ENCODE peak calls at places on chromosomes 13 and 19, in ten cellular contexts. One of them, this sample, is unnamed.

GRCh38 chr13:60329221-60329983 is 67.6 kb upstream of the TDRD3 start:
- DNase-seq in aorta: no peak
- DNase-seq in left ventricle myocardium inferior: no peak
- DNase-seq in heart left ventricle: no peak
- DNase-seq in ovary: no peak
- DNase-seq in heart right ventricle: no peak
- DNase-seq in IMR-90: peak; percentile 16
- DNase-seq in psoas muscle: no peak
- DNase-seq in uterus: no peak
- DNase-seq in esophagus squamous epithelium: no peak
- DNase-seq in this sample: peak; percentile 55

GRCh38 chr19:12792048-12792852 is 964 bp downstream of the JUNB start:
- DNase-seq in left ventricle myocardium inferior: peak; percentile 75
- DNase-seq in aorta: peak; percentile 88
- DNase-seq in esophagus squamous epithelium: no peak
- DNase-seq in IMR-90: peak; percentile 55
- DNase-seq in ovary: peak; percentile 74
- DNase-seq in uterus: peak; percentile 61
- DNase-seq in psoas muscle: peak; percentile 88
- DNase-seq in heart right ventricle: peak; percentile 76
- DNase-seq in heart left ventricle: peak; percentile 63
- DNase-seq in this sample: peak; percentile 64

GRCh38 chr13:113595131-113595530 is 10.6 kb downstream of the TFDP1 start:
- DNase-seq in uterus: no peak
- DNase-seq in psoas muscle: peak; percentile 30
- DNase-seq in aorta: no peak
- DNase-seq in ovary: no peak
- DNase-seq in left ventricle myocardium inferior: no peak
- DNase-seq in heart left ventricle: no peak
- DNase-seq in IMR-90: no peak
- DNase-seq in esophagus squamous epithelium: no peak
- DNase-seq in heart right ventricle: no peak
- DNase-seq in this sample: no peak

GRCh38 chr13:44386932-44387556 is 13.4 kb downstream of the SERP2 start:
- DNase-seq in left ventricle myocardium inferior: no peak
- DNase-seq in heart left ventricle: no peak
- DNase-seq in ovary: no peak
- DNase-seq in heart right ventricle: no peak
- DNase-seq in aorta: no peak
- DNase-seq in psoas muscle: no peak
- DNase-seq in uterus: no peak
- DNase-seq in esophagus squamous epithelium: no peak
- DNase-seq in IMR-90: no peak
- DNase-seq in this sample: no peak

GRCh38 chr19:44025217-44025936 is at the start of gene ZNF222:
- DNase-seq in heart right ventricle: peak; percentile 76
- DNase-seq in aorta: peak; percentile 93
- DNase-seq in uterus: peak; percentile 74
- DNase-seq in left ventricle myocardium inferior: peak; percentile 80
- DNase-seq in IMR-90: peak; percentile 92
- DNase-seq in heart left ventricle: peak; percentile 87
- DNase-seq in ovary: peak; percentile 75
- DNase-seq in esophagus squamous epithelium: peak; percentile 27
- DNase-seq in psoas muscle: peak; percentile 84
- DNase-seq in this sample: peak; percentile 86

GRCh38 chr19:53883231-53883661 is 1.2 kb downstream of the PRKCG start:
- DNase-seq in heart left ventricle: no peak
- DNase-seq in uterus: no peak
- DNase-seq in left ventricle myocardium inferior: no peak
- DNase-seq in aorta: peak; percentile 79
- DNase-seq in IMR-90: no peak
- DNase-seq in heart right ventricle: no peak
- DNase-seq in esophagus squamous epithelium: no peak
- DNase-seq in ovary: no peak
- DNase-seq in psoas muscle: peak; percentile 50
- DNase-seq in this sample: peak; percentile 31

GRCh38 chr19:15836345-15836594 is 20.8 kb upstream of the OR10H1 start:
- DNase-seq in left ventricle myocardium inferior: no peak
- DNase-seq in heart left ventricle: no peak
- DNase-seq in aorta: no peak
- DNase-seq in esophagus squamous epithelium: no peak
- DNase-seq in psoas muscle: no peak
- DNase-seq in heart right ventricle: no peak
- DNase-seq in uterus: no peak
- DNase-seq in IMR-90: peak; percentile 8
- DNase-seq in ovary: no peak
- DNase-seq in this sample: no peak

GRCh38 chr19:4198467-4199126 is 16.1 kb downstream of the ANKRD24 start:
- DNase-seq in uterus: no peak
- DNase-seq in heart left ventricle: no peak
- DNase-seq in aorta: no peak
- DNase-seq in heart right ventricle: no peak
- DNase-seq in esophagus squamous epithelium: no peak
- DNase-seq in IMR-90: no peak
- DNase-seq in ovary: no peak
- DNase-seq in left ventricle myocardium inferior: no peak
- DNase-seq in psoas muscle: no peak
- DNase-seq in this sample: no peak

GRCh38 chr13:105948143-105948542 is 587.3 kb downstream of the EFNB2 start:
- DNase-seq in uterus: no peak
- DNase-seq in heart right ventricle: no peak
- DNase-seq in left ventricle myocardium inferior: no peak
- DNase-seq in esophagus squamous epithelium: no peak
- DNase-seq in aorta: no peak
- DNase-seq in IMR-90: no peak
- DNase-seq in ovary: no peak
- DNase-seq in heart left ventricle: no peak
- DNase-seq in psoas muscle: no peak
- DNase-seq in this sample: no peak

GRCh38 chr19:41893899-41894298 is 10.9 kb downstream of the ARHGEF1 start:
- DNase-seq in heart right ventricle: no peak
- DNase-seq in left ventricle myocardium inferior: no peak
- DNase-seq in heart left ventricle: no peak
- DNase-seq in ovary: no peak
- DNase-seq in uterus: no peak
- DNase-seq in esophagus squamous epithelium: no peak
- DNase-seq in psoas muscle: no peak
- DNase-seq in IMR-90: peak; percentile 38
- DNase-seq in aorta: no peak
- DNase-seq in this sample: no peak

GRCh38 chr13:113819341-113819730 is 44.5 kb downstream of the GAS6 start:
- DNase-seq in heart left ventricle: no peak
- DNase-seq in psoas muscle: peak; percentile 53
- DNase-seq in IMR-90: no peak
- DNase-seq in heart right ventricle: no peak
- DNase-seq in uterus: no peak
- DNase-seq in esophagus squamous epithelium: no peak
- DNase-seq in left ventricle myocardium inferior: no peak
- DNase-seq in ovary: no peak
- DNase-seq in aorta: no peak
- DNase-seq in this sample: no peak

GRCh38 chr13:112056284-112056727 is 10.6 kb upstream of the SOX1 start:
- DNase-seq in heart right ventricle: no peak
- DNase-seq in esophagus squamous epithelium: no peak
- DNase-seq in ovary: no peak
- DNase-seq in left ventricle myocardium inferior: no peak
- DNase-seq in IMR-90: no peak
- DNase-seq in uterus: no peak
- DNase-seq in aorta: no peak
- DNase-seq in psoas muscle: no peak
- DNase-seq in heart left ventricle: no peak
- DNase-seq in this sample: no peak

GRCh38 chr13:51276684-51277083 is 54.5 kb downstream of the FAM124A start:
- DNase-seq in heart left ventricle: no peak
- DNase-seq in heart right ventricle: no peak
- DNase-seq in psoas muscle: no peak
- DNase-seq in IMR-90: no peak
- DNase-seq in left ventricle myocardium inferior: no peak
- DNase-seq in aorta: no peak
- DNase-seq in esophagus squamous epithelium: no peak
- DNase-seq in uterus: no peak
- DNase-seq in ovary: no peak
- DNase-seq in this sample: no peak

GRCh38 chr19:8806661-8807060 is 25.4 kb downstream of the ZNF558 start:
- DNase-seq in psoas muscle: no peak
- DNase-seq in heart right ventricle: no peak
- DNase-seq in ovary: no peak
- DNase-seq in aorta: no peak
- DNase-seq in heart left ventricle: no peak
- DNase-seq in IMR-90: no peak
- DNase-seq in esophagus squamous epithelium: no peak
- DNase-seq in left ventricle myocardium inferior: no peak
- DNase-seq in uterus: no peak
- DNase-seq in this sample: no peak

GRCh38 chr13:27463500-27463899 is 13.1 kb upstream of the MTIF3 start:
- DNase-seq in IMR-90: no peak
- DNase-seq in ovary: no peak
- DNase-seq in esophagus squamous epithelium: no peak
- DNase-seq in psoas muscle: no peak
- DNase-seq in heart right ventricle: no peak
- DNase-seq in heart left ventricle: no peak
- DNase-seq in uterus: no peak
- DNase-seq in aorta: no peak
- DNase-seq in left ventricle myocardium inferior: no peak
- DNase-seq in this sample: no peak

DNA sequence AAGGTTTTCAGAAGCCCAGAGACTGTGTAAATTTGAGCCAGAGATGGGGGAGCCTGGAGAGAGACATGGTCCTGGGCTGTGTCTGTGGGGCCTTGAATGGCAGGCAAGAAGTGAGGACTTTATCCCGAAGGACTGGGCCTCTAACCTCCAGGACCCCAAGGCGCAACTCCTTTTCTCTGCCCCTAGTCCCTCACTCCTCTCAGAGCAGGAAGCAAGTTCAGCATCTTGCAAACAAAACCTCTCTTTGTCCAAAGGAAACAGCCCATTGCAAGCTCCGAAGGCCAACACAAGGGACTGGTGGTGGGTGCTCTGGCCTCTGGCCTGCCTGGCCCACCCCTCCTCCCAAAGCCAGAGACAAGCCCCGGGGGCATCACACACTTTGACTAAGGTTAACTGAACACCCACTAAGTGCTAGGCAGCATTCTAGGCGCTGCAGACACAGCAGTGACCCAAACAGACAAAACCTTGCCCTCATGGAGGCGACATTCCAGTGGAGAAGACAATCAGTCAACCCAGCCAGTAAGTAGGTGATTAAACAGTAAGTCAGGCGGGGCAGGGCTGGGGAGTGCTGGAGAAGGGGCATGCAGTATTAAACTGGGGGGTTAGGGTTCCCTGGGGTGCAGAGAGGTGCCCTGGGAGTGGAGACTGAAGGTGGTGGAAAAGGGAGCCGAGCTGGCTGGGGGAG is 31.4 kb upstream of the FXYD3 start:
- DNase-seq in uterus: no peak
- DNase-seq in aorta: no peak
- DNase-seq in ovary: no peak
- DNase-seq in heart right ventricle: no peak
- DNase-seq in psoas muscle: no peak
- DNase-seq in heart left ventricle: no peak
- DNase-seq in IMR-90: no peak
- DNase-seq in left ventricle myocardium inferior: no peak
- DNase-seq in esophagus squamous epithelium: no peak
- DNase-seq in this sample: no peak
- H3K4me1 ChIP-seq in uterus: no peaks in the 10 kb centered on the region
- H3K4me1 ChIP-seq in aorta: no peaks in the 10 kb centered on the region
- H3K4me1 ChIP-seq in ovary: no peaks in the 10 kb centered on the region
- H3K4me1 ChIP-seq in heart right ventricle: no peaks in the 10 kb centered on the region
- H3K4me1 ChIP-seq in psoas muscle: no peaks in the 10 kb centered on the region
- H3K4me1 ChIP-seq in heart left ventricle: no peaks in the 10 kb centered on the region
- H3K4me1 ChIP-seq in IMR-90: peaks cover 3% of the 10 kb centered on the region
- H3K4me1 ChIP-seq in left ventricle myocardium inferior: no peaks in the 10 kb centered on the region
- H3K4me1 ChIP-seq in esophagus squamous epithelium: no peaks in the 10 kb centered on the region
- H3K4me1 ChIP-seq in this sample: peaks cover 6% of the 10 kb centered on the region

DNA sequence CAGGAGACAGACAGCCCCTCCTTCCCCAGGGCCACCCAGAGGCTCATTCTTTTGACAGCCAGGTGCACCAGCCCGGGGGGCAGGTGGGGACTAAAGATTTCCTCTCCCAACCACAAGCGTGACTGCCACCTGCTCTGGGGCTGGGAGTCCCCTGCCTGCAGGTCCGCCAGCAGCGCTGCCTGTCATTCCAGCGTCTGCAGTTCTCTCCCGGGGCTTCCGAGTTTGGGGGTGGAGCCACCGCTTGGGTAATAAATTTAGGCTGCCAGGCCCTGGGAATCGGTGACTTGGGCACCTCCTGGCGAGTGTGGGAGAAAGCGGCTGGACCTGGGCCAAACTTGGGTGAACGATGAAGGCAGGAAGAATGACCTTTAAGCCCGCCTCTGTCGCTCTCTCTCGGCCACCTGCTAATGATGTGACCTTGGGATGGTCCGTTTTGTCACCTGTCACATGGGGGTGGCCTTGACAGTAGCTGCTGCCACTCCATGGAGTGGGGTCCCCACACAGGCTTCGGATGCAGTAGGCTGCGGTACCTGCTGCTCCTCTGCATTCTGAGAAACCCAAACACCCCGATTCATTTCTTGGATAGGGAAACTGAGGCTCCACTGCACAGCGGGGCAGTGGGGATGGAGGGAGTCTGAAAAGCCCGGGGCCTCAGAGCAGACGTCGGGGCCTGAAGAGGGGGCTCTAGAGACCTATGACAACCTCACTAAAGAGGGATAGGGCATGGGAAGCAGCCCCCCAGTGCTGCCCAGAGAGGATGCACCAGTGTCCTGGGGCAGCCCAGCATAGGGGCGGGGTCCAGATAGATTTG is 12.8 kb downstream of the FUT6 start:
- DNase-seq in IMR-90: no peak
- DNase-seq in uterus: no peak
- DNase-seq in psoas muscle: no peak
- DNase-seq in ovary: no peak
- DNase-seq in heart left ventricle: peak; percentile 70
- DNase-seq in esophagus squamous epithelium: no peak
- DNase-seq in heart right ventricle: peak; percentile 71
- DNase-seq in aorta: no peak
- DNase-seq in left ventricle myocardium inferior: peak; percentile 66
- DNase-seq in this sample: peak; percentile 90
- H3K4me3 ChIP-seq in IMR-90: no peak overlapping the region
- H3K4me3 ChIP-seq in uterus: no peak overlapping the region
- H3K4me3 ChIP-seq in psoas muscle: no peak overlapping the region
- H3K4me3 ChIP-seq in ovary: no peak overlapping the region
- H3K4me3 ChIP-seq in heart left ventricle: no peak overlapping the region
- H3K4me3 ChIP-seq in esophagus squamous epithelium: no peak overlapping the region
- H3K4me3 ChIP-seq in heart right ventricle: no peak overlapping the region
- H3K4me3 ChIP-seq in aorta: no peak overlapping the region
- H3K4me3 ChIP-seq in left ventricle myocardium inferior: peak overlapping the region; percentile 61
- H3K4me3 ChIP-seq in this sample: no peak overlapping the region

GRCh38 chr13:110411316-110412105 is 104.4 kb downstream of the COL4A2 start:
- DNase-seq in uterus: no peak
- DNase-seq in esophagus squamous epithelium: no peak
- DNase-seq in left ventricle myocardium inferior: no peak
- DNase-seq in IMR-90: no peak
- DNase-seq in aorta: no peak
- DNase-seq in heart left ventricle: no peak
- DNase-seq in heart right ventricle: no peak
- DNase-seq in psoas muscle: no peak
- DNase-seq in ovary: no peak
- DNase-seq in this sample: no peak
- H3K4me1 ChIP-seq in uterus: peaks cover 38% of the 10 kb centered on the region
- H3K4me1 ChIP-seq in esophagus squamous epithelium: peaks cover 69% of the 10 kb centered on the region
- H3K4me1 ChIP-seq in left ventricle myocardium inferior: peaks cover 97% of the 10 kb centered on the region
- H3K4me1 ChIP-seq in IMR-90: peaks cover 43% of the 10 kb centered on the region
- H3K4me1 ChIP-seq in aorta: peaks cover 13% of the 10 kb centered on the region
- H3K4me1 ChIP-seq in heart left ventricle: peaks cover 97% of the 10 kb centered on the region
- H3K4me1 ChIP-seq in heart right ventricle: peaks cover 95% of the 10 kb centered on the region
- H3K4me1 ChIP-seq in psoas muscle: peaks cover 37% of the 10 kb centered on the region
- H3K4me1 ChIP-seq in ovary: peaks cover 19% of the 10 kb centered on the region
- H3K4me1 ChIP-seq in this sample: no peaks in the 10 kb centered on the region

GRCh38 chr13:101453784-101454201 is 1.3 kb downstream of the ITGBL1 start:
- DNase-seq in heart right ventricle: peak; percentile 14
- DNase-seq in left ventricle myocardium inferior: peak; percentile 17
- DNase-seq in IMR-90: no peak
- DNase-seq in esophagus squamous epithelium: no peak
- DNase-seq in heart left ventricle: no peak
- DNase-seq in aorta: peak; percentile 78
- DNase-seq in psoas muscle: no peak
- DNase-seq in uterus: no peak
- DNase-seq in ovary: no peak
- DNase-seq in this sample: no peak
- H3K4me3 ChIP-seq in heart right ventricle: peak overlapping the region; percentile 38
- H3K4me3 ChIP-seq in left ventricle myocardium inferior: peak overlapping the region; percentile 63
- H3K4me3 ChIP-seq in IMR-90: peak overlapping the region; percentile 50
- H3K4me3 ChIP-seq in esophagus squamous epithelium: peak overlapping the region; percentile 48
- H3K4me3 ChIP-seq in heart left ventricle: peak overlapping the region; percentile 32
- H3K4me3 ChIP-seq in aorta: peak overlapping the region; percentile 63
- H3K4me3 ChIP-seq in psoas muscle: peak overlapping the region; percentile 54
- H3K4me3 ChIP-seq in uterus: peak overlapping the region; percentile 26
- H3K4me3 ChIP-seq in ovary: peak overlapping the region; percentile 17
- H3K4me3 ChIP-seq in this sample: no peak overlapping the region